ENCODE peak calls at places on chromosomes 13 and 19, in eight cellular contexts. R is left ventricle myocardium superior; P is activated CD8-positive, alpha-beta T cell treated with anti-CD3 and anti-CD28 coated beads, Interleukin-2, amount 10 ng/mL, durations not matched to agents 7 days and 5 days; O is left lung; G is T-helper 17 cell; M is activated naive CD4-positive, alpha-beta T cell treated with anti-CD3 and anti-CD28 coated beads, Interleukin-2, amount 50 U/mL, for 72 hours; T is naive thymus-derived CD8-positive, alpha-beta T cell; X is left lobe of liver. U is an unnamed sample.

GRCh38 chr13:110304256-110304655 is 2.7 kb downstream of the COL4A1 start:
- ATAC-seq in R (no peak), P (no peak), O (no peak), G (no peak), M (no peak), T (no peak), X (no peak), U (no peak)

GRCh38 chr19:54062643-54063042 is 1.1 kb downstream of the VSTM1 start:
- ATAC-seq in R (no peak), P (no peak), O (peak), G (no peak), M (no peak), T (no peak), X (peak), U (no peak)

GRCh38 chr19:55119053-55119452 is 1.6 kb upstream of the PPP1R12C start:
- ATAC-seq in R (no peak), P (no peak), O (no peak), G (peak), M (no peak), T (no peak), X (no peak), U (no peak)

GRCh38 chr13:26518433-26519084 is 38.9 kb upstream of the WASF3 start:
- ATAC-seq in R (no peak), P (no peak), O (peak), G (no peak), M (no peak), T (no peak), X (no peak), U (no peak)

GRCh38 chr19:28051047-28051446 is 1161.9 kb downstream of the UQCRFS1 start:
- ATAC-seq in R (no peak), P (no peak), O (no peak), G (no peak), M (no peak), T (no peak), X (no peak), U (no peak)

GRCh38 chr13:42812311-42812710 is 30.9 kb downstream of the FAM216B start:
- ATAC-seq in R (peak), P (no peak), O (no peak), G (no peak), M (peak), T (no peak), X (no peak), U (peak)

GRCh38 chr19:13031917-13032623 is 36.8 kb downstream of the NFIX start:
- ATAC-seq in R (peak), P (no peak), O (peak), G (no peak), M (no peak), T (no peak), X (peak), U (no peak)

GRCh38 chr19:13284929-13285928 is 135.0 kb downstream of the IER2 start:
- ATAC-seq in R (no peak), P (no peak), O (no peak), G (no peak), M (no peak), T (no peak), X (no peak), U (no peak)

GRCh38 chr19:38059897-38060296 is 152.9 kb downstream of the SIPA1L3 start:
- ATAC-seq in R (no peak), P (peak), O (no peak), G (no peak), M (peak), T (peak), X (no peak), U (peak)

GRCh38 chr19:32387701-32388392 is 17.7 kb upstream of the DPY19L3 start:
- ATAC-seq in R (no peak), P (no peak), O (no peak), G (no peak), M (no peak), T (no peak), X (no peak), U (no peak)

GRCh38 chr19:41705393-41706174 is 2.8 kb upstream of the CEACAM5 start:
- ATAC-seq in R (peak), P (no peak), O (peak), G (no peak), M (no peak), T (peak), X (no peak), U (no peak)

GRCh38 chr19:38483016-38483630 is 49.6 kb downstream of the RYR1 start:
- ATAC-seq in R (no peak), P (no peak), O (no peak), G (no peak), M (no peak), T (no peak), X (no peak), U (no peak)

GRCh38 chr19:4233282-4233853 is 4.0 kb downstream of the EBI3 start:
- ATAC-seq in R (peak), P (peak), O (peak), G (peak), M (peak), T (peak), X (peak), U (no peak)

GRCh38 chr19:40623403-40624239 is 22.5 kb downstream of the LTBP4 start:
- ATAC-seq in R (peak), P (peak), O (peak), G (no peak), M (no peak), T (no peak), X (peak), U (no peak)

GRCh38 chr13:60370343-60370742 is 26.7 kb upstream of the TDRD3 start:
- ATAC-seq in R (no peak), P (no peak), O (no peak), G (no peak), M (no peak), T (no peak), X (no peak), U (no peak)